ENCODE peak calls at places on chromosome 1, in four cellular contexts. One of them, this sample, is unnamed.
A peak's percentile ranks its signal among the peaks of the same experiment; 100 is the strongest.

GRCh38 chr1:181100924-181101323 is 12.4 kb downstream of the IER5 start:
- DNase-seq in HepG2: no peak
- DNase-seq in WTC11: no peak
- DNase-seq in K562: no peak
- DNase-seq in this sample: no peak

GRCh38 chr1:44297695-44298400 is 57.2 kb downstream of the ERI3 start:
- DNase-seq in HepG2: peak; percentile 75
- DNase-seq in WTC11: no peak
- DNase-seq in K562: no peak
- DNase-seq in this sample: no peak

GRCh38 chr1:63498106-63498505 is 24.9 kb downstream of the ITGB3BP start:
- DNase-seq in HepG2: no peak
- DNase-seq in WTC11: no peak
- DNase-seq in K562: no peak
- DNase-seq in this sample: no peak

GRCh38 chr1:221756830-221757551 is 15.1 kb upstream of the DUSP10 start:
- DNase-seq in HepG2: no peak
- DNase-seq in WTC11: no peak
- DNase-seq in K562: no peak
- DNase-seq in this sample: no peak

GRCh38 chr1:7613106-7613850 is 157.8 kb upstream of the VAMP3 start:
- DNase-seq in HepG2: no peak
- DNase-seq in WTC11: no peak
- DNase-seq in K562: no peak
- DNase-seq in this sample: no peak

GRCh38 chr1:172906778-172907592 is 143.8 kb downstream of the TNFSF18 start:
- DNase-seq in HepG2: no peak
- DNase-seq in WTC11: no peak
- DNase-seq in K562: peak; percentile 74
- DNase-seq in this sample: no peak

GRCh38 chr1:93659805-93660479 is 21.7 kb downstream of the BCAR3 start:
- DNase-seq in HepG2: peak; percentile 73
- DNase-seq in WTC11: no peak
- DNase-seq in K562: peak; percentile 50
- DNase-seq in this sample: no peak

GRCh38 chr1:40898434-40898900 is 36.3 kb upstream of the CITED4 start:
- DNase-seq in HepG2: no peak
- DNase-seq in WTC11: no peak
- DNase-seq in K562: no peak
- DNase-seq in this sample: no peak

GRCh38 chr1:185075476-185075875 is 30.1 kb downstream of the RNF2 start:
- DNase-seq in HepG2: no peak
- DNase-seq in WTC11: no peak
- DNase-seq in K562: no peak
- DNase-seq in this sample: no peak

GRCh38 chr1:54331843-54332688 is 74.1 kb downstream of the SSBP3 start:
- DNase-seq in HepG2: no peak
- DNase-seq in WTC11: no peak
- DNase-seq in K562: no peak
- DNase-seq in this sample: no peak

GRCh38 chr1:54327386-54328116 is 78.6 kb downstream of the SSBP3 start:
- DNase-seq in HepG2: no peak
- DNase-seq in WTC11: no peak
- DNase-seq in K562: peak; percentile 46
- DNase-seq in this sample: peak; percentile 67

GRCh38 chr1:54328117-54328636 is 78.0 kb downstream of the SSBP3 start:
- DNase-seq in HepG2: no peak
- DNase-seq in WTC11: no peak
- DNase-seq in K562: no peak
- DNase-seq in this sample: no peak

GRCh38 chr1:54331091-54331772 is 75.0 kb downstream of the SSBP3 start:
- DNase-seq in HepG2: no peak
- DNase-seq in WTC11: no peak
- DNase-seq in K562: no peak
- DNase-seq in this sample: no peak

GRCh38 chr1:54329337-54329954 is 76.7 kb downstream of the SSBP3 start:
- DNase-seq in HepG2: no peak
- DNase-seq in WTC11: no peak
- DNase-seq in K562: no peak
- DNase-seq in this sample: no peak
- TF ChIP-seq ELF4 in HepG2: no peak
- TF ChIP-seq ELF4 in WTC11: no peak
- TF ChIP-seq ELF4 in K562: no peak
- TF ChIP-seq ELF4 in this sample: no peak

GRCh38 chr1:211829343-211830054 is 1.1 kb downstream of the LPGAT1 start:
- DNase-seq in HepG2: peak; percentile 82
- DNase-seq in WTC11: peak; percentile 43
- DNase-seq in K562: peak; percentile 69
- DNase-seq in this sample: peak; percentile 62
- TF ChIP-seq ELF4 in HepG2: no peak
- TF ChIP-seq ELF4 in WTC11: no peak
- TF ChIP-seq ELF4 in K562: no peak
- TF ChIP-seq ELF4 in this sample: no peak

DNA sequence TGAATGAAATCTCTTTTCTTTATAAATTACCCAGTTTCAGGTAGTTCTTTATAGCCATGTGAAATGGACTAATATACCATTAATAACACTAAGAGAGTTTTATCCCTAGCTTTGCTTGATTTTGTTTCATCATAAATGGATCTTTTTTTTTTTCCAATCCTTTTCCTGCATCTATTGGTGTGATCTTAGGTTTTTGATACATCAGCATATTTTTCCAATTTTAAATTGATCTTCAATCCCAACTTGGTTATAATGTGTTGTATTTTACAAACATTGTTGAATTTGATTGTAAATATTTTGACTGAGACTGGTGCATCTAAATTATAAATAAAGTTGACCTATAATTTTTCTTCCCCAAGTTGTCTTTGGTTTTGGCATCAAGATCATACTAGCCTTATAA is 4.3 kb upstream of the RTCA start:
- DNase-seq in HepG2: no peak
- DNase-seq in WTC11: no peak
- DNase-seq in K562: no peak
- DNase-seq in this sample: no peak
- TF ChIP-seq ELF4 in HepG2: no peak
- TF ChIP-seq ELF4 in WTC11: no peak
- TF ChIP-seq ELF4 in K562: no peak
- TF ChIP-seq ELF4 in this sample: no peak

GRCh38 chr1:220344745-220345144 is 72.5 kb upstream of the RAB3GAP2 start:
- DNase-seq in HepG2: no peak
- DNase-seq in WTC11: no peak
- DNase-seq in K562: no peak
- DNase-seq in this sample: no peak

GRCh38 chr1:220353229-220354012 is 81.2 kb upstream of the RAB3GAP2 start:
- DNase-seq in HepG2: peak; percentile 6
- DNase-seq in WTC11: peak; percentile 47
- DNase-seq in K562: peak; percentile 27
- DNase-seq in this sample: no peak

GRCh38 chr1:220342853-220343252 is 70.6 kb upstream of the RAB3GAP2 start:
- DNase-seq in HepG2: no peak
- DNase-seq in WTC11: no peak
- DNase-seq in K562: no peak
- DNase-seq in this sample: no peak

DNA sequence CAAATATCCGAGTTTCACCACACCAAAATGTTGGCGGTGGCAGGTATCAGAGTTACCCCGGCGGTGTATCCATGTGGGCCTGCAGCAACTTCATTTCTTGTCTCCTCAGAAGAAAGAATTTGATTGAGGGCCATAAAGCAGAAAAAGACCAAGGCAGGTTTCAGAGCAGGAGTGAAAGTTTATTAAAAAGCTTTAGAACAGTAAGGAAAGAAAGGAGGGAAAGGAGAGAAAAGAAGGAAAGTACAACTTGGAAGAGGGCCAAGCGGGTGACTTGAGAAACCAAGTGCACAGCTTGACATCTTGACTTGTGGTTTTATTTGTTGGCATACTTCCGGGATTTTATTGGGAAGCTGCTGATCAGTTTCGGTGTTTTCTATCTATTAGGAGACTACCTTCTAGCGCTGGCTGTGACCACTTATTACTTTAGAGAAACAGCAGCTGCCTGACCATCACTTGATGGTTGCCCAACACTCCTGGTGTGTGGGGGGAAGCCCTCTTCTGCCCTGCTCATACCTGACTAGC is 75.5 kb upstream of the RAB3GAP2 start:
- DNase-seq in HepG2: no peak
- DNase-seq in WTC11: no peak
- DNase-seq in K562: no peak
- DNase-seq in this sample: no peak
- TF ChIP-seq ELF4 in HepG2: no peak
- TF ChIP-seq ELF4 in WTC11: no peak
- TF ChIP-seq ELF4 in K562: no peak
- TF ChIP-seq ELF4 in this sample: no peak

DNA sequence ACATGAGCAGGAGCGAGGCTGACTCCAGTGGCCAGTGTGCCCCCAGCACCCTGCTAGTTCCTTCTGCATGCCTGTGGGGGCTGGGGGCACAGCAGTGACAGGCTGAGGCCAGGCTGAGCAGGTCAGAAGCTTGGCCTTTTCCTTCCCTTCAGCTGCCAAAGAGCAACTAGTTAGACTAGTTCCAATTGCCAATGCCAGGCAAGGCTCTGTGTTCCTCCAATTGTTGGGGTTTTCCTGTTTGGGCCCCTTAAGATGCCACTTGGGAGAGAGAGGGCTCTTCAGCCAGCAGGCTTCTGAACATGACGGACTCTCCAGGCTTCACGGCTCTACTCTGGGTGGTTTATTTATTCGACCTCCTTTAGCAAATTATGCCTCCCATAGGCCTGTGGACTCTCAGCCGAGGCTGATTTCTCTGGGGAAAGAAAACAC is 129.4 kb upstream of the ATP1A1 start:
- DNase-seq in HepG2: no peak
- DNase-seq in WTC11: no peak
- DNase-seq in K562: no peak
- DNase-seq in this sample: no peak
- TF ChIP-seq ELF4 in HepG2: no peak
- TF ChIP-seq ELF4 in WTC11: no peak
- TF ChIP-seq ELF4 in K562: no peak
- TF ChIP-seq ELF4 in this sample: no peak

GRCh38 chr1:2337081-2337480 is 54.3 kb downstream of the MORN1 start:
- DNase-seq in HepG2: no peak
- DNase-seq in WTC11: no peak
- DNase-seq in K562: no peak
- DNase-seq in this sample: no peak

GRCh38 chr1:2335721-2336475 is 55.5 kb downstream of the MORN1 start:
- DNase-seq in HepG2: no peak
- DNase-seq in WTC11: no peak
- DNase-seq in K562: no peak
- DNase-seq in this sample: no peak

GRCh38 chr1:2334366-2334765 is 57.0 kb downstream of the MORN1 start:
- DNase-seq in HepG2: no peak
- DNase-seq in WTC11: no peak
- DNase-seq in K562: no peak
- DNase-seq in this sample: no peak

GRCh38 chr1:2336499-2336898 is 54.9 kb downstream of the MORN1 start:
- DNase-seq in HepG2: no peak
- DNase-seq in WTC11: no peak
- DNase-seq in K562: no peak
- DNase-seq in this sample: no peak

DNA sequence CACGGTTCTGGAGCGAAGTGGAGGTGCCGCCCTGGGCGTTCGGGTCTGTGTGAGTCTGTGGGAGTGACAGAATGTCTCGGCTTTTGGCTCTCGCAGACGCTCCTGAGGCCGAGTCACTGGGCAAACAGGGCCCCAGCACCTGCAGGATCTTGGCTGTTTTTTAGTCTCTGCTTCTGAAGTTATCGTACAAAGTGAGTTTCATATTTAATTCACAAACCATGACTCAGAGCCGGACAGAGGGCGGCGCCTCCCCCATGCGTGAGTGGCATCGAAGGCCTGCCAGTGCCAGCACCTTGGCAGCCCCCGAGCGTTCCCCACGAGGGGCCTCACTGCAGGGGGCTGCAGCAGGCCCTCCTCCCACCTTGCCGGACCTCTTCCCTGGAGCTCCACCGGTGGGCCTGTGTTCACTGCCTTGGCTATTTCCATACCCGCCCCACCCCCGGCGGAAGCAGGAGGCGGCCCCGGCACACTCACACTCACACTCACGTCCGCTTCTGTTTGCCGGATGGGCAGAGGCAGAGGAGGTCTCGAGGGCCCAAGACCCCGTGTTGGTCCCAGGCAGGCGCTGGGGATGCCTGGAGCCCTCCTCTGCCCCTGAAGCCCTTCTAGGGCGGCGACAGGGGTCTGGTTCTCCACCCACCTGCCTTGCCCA is 56.3 kb downstream of the MORN1 start:
- DNase-seq in HepG2: no peak
- DNase-seq in WTC11: no peak
- DNase-seq in K562: no peak
- DNase-seq in this sample: no peak
- TF ChIP-seq ELF4 in HepG2: no peak
- TF ChIP-seq ELF4 in WTC11: no peak
- TF ChIP-seq ELF4 in K562: no peak
- TF ChIP-seq ELF4 in this sample: no peak

DNA sequence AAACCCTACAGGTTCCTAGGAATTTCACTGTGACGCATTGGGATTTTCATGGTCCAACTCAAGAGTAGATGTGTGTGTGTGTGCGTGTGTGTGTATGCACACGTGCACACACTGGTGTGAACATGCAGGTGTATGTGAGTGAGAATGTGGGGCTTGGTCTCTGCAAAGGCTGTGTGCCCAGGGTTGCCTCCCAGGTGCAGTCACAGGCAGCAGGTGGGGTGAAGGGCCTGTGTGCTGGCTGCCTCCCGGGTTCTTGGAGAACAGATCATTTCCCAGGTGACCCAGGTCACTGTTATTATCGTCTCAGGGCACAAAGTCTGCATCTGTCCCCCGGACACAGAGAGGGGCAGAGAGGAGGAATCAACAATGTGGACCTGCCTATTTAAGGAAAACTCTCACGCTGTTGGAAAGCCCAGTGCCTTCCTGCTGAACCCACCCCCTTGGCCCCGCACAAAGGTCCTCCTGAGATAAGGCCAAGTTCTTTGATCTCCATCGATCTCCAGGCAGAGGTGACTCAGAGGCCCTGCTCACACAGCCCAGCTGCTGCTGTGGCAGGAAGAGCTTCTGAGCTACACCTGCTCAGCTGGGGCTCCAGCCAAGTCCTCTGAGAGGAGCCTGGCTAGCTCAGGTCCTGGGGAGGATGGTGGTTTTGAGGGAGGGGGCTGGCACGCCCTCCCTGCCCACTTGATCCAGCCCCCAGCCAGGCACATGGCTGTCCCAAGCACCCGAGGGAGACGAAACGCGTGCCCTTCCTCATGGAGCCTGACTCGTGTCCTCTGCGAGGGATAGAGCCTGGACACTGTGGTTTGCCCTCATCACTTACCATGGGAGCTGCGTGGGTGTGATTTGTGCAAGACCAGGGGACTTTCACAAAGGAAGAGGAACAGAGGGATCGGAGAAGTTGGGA is 134.0 kb upstream of the ARHGEF16 start:
- DNase-seq in HepG2: peak; percentile 99
- DNase-seq in WTC11: no peak
- DNase-seq in K562: no peak
- DNase-seq in this sample: no peak
- TF ChIP-seq ELF4 in HepG2: peak; percentile 83
- TF ChIP-seq ELF4 in WTC11: no peak
- TF ChIP-seq ELF4 in K562: no peak
- TF ChIP-seq ELF4 in this sample: no peak

This sample was measured in HEK293T.